ENCODE peak calls at places on chromosome 13, in nine cellular contexts. A is kidney, V is breast epithelium, U is HFFc6, Y is cardiac fibroblast, O is endothelial cell, E is adrenal gland, D is nephron progenitor cell, C is AG09309. T is an unnamed sample.

GRCh38 chr13:72126424-72126823 is 259.4 kb upstream of the DACH1 start:
- DNase-seq in E (no peak), U (no peak), Y (peak), O (no peak), A (no peak), V (no peak), D (no peak), C (no peak), T (no peak)

GRCh38 chr13:46899801-46900200 is 2.9 kb upstream of the HTR2A start:
- DNase-seq in Y (no peak), A (no peak), D (no peak), O (no peak), U (no peak), V (no peak), C (no peak), E (no peak), T (no peak)

GRCh38 chr13:92307752-92308151 is 909.3 kb downstream of the GPC5 start:
- DNase-seq in Y (no peak), V (no peak), D (no peak), E (no peak), A (no peak), O (no peak), U (no peak), C (no peak), T (no peak)

GRCh38 chr13:58318495-58319167 is 687.1 kb downstream of the PCDH17 start:
- DNase-seq in C (no peak), D (no peak), O (no peak), Y (no peak), U (no peak), A (peak), V (no peak), E (no peak), T (no peak)

GRCh38 chr13:93561553-93561952 is 334.9 kb downstream of the GPC6 start:
- DNase-seq in E (no peak), U (no peak), O (no peak), D (no peak), A (no peak), C (no peak), Y (no peak), V (no peak), T (no peak)

GRCh38 chr13:23656637-23657036 is 86.4 kb downstream of the TNFRSF19 start:
- DNase-seq in O (no peak), E (no peak), U (no peak), C (no peak), Y (peak), A (no peak), V (no peak), D (no peak), T (no peak)

GRCh38 chr13:53821632-53822031 is 793.0 kb downstream of the OLFM4 start:
- DNase-seq in D (no peak), C (no peak), O (no peak), E (no peak), U (no peak), Y (no peak), A (peak), V (no peak), T (no peak)

GRCh38 chr13:107612376-107612775 is 603.0 kb downstream of the LIG4 start:
- DNase-seq in A (no peak), E (no peak), D (no peak), C (no peak), O (no peak), Y (no peak), U (no peak), V (no peak), T (no peak)

GRCh38 chr13:95002126-95002525 is 289.8 kb upstream of the SOX21 start:
- DNase-seq in O (no peak), E (no peak), Y (no peak), U (no peak), A (no peak), V (no peak), D (no peak), C (no peak), T (no peak)

GRCh38 chr13:95007322-95007721 is 293.9 kb downstream of the ABCC4 start:
- DNase-seq in O (no peak), D (no peak), U (no peak), Y (no peak), A (no peak), C (no peak), E (no peak), V (no peak), T (no peak)

GRCh38 chr13:95005300-95005699 is 293.0 kb upstream of the SOX21 start:
- DNase-seq in Y (no peak), U (no peak), E (no peak), V (no peak), A (no peak), D (no peak), O (no peak), C (no peak), T (no peak)

GRCh38 chr13:94999871-95000270 is 287.5 kb upstream of the SOX21 start:
- DNase-seq in D (no peak), U (no peak), C (no peak), V (no peak), O (no peak), Y (peak), E (no peak), A (no peak), T (no peak)

DNA sequence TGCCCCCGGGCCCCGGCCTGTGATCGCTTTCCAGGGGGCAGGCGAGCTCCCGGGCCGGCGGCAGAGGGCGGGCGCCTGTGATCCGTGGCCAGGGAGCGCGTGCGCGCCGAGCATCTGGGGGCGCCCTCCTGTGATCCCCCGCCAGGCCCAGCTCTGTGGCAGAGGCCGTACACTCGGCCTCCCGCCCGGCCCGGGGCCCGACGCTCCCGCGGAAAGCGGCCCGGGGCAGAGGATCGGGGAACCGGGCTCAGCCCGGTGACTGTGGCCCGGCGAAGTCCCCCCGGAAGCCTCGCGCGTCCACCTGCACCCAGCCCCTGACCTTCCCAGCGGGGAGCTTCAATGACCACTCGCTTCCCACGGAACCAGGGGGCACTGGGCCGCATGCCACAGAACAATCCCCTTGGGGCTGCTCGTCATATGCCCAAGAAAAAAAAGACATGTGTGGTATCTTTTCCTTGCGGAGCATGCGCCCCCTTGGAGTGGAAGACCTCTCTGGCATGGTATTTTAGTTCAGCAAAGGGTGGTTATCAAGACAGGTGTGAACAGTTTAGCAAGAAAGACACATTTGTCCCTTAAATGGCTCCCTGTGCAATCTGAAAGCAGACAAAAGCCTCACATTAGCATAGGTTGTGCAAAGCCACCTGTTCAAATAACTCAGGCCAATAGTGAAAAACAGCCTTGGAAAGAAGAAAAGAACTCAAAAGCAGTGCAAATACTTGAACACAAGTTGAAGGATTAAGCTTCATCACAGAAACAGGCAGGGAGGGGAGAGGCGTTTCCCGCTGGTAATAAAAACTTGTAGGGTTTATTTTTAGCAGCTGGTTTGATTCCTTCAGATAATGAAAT is 290.8 kb upstream of the SOX21 start:
- DNase-seq in O (no peak), E (no peak), A (no peak), V (no peak), C (no peak), Y (no peak), U (no peak), D (peak), T (no peak)
- TF ChIP-seq CTCF in O (no peak), E (no peak), A (no peak), V (no peak), C (no peak), Y (no peak), U (no peak), D (no peak), T (no peak)

GRCh38 chr13:36815069-36815468 is 4.0 kb upstream of the RFXAP start:
- DNase-seq in U (no peak), Y (peak), A (no peak), D (no peak), O (no peak), V (no peak), C (no peak), E (no peak), T (no peak)
- TF ChIP-seq CTCF in U (peak), Y (peak), A (no peak), D (peak), O (peak), V (no peak), C (peak), E (no peak), T (peak)

DNA sequence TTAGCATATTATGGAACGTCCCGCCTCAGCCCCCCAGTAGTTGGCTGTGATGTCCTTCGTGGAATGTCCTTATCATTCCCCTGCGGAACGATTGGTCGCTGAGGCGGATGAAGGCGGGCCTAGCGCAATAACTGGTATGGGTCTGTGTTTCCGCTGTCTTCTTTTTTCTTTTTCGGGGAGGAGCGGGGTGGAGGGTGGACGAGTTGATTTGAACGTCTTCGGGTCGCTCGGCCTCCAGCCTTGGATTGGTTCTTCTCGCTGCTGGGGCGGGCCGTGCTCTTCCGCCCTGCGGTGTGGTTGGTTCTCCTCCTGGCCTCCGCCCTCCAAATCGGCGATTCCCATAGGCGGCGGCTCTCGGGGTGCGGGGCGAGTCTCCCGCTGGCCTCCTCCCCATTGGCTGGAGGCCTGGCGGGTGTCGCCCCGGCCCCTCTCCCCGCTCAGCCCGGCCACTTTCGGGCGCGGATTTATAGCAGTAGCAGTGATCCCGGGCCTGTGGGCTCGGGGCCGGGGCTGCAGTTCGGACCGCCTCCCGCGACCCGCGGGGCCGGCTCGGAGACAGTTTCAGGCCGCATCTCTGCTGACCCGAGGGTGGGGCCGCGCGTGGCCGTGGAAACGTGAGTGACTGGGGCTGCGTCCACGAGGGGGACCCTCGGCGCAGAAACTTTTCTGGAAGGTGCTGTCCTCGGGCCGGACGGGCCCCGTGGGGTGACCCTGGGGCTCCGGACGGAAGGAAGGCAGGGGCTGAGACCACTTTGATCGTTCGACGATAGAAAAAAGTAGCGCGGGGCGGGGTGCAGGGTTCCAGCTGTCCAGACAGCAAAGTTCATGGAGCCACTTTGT is 2.1 kb downstream of the ING1 start:
- DNase-seq in A (peak), C (peak), O (peak), V (peak), E (peak), D (peak), Y (peak), U (peak), T (peak)
- TF ChIP-seq CTCF in A (no peak), C (peak), O (no peak), V (peak), E (no peak), D (no peak), Y (no peak), U (peak), T (peak)

DNA sequence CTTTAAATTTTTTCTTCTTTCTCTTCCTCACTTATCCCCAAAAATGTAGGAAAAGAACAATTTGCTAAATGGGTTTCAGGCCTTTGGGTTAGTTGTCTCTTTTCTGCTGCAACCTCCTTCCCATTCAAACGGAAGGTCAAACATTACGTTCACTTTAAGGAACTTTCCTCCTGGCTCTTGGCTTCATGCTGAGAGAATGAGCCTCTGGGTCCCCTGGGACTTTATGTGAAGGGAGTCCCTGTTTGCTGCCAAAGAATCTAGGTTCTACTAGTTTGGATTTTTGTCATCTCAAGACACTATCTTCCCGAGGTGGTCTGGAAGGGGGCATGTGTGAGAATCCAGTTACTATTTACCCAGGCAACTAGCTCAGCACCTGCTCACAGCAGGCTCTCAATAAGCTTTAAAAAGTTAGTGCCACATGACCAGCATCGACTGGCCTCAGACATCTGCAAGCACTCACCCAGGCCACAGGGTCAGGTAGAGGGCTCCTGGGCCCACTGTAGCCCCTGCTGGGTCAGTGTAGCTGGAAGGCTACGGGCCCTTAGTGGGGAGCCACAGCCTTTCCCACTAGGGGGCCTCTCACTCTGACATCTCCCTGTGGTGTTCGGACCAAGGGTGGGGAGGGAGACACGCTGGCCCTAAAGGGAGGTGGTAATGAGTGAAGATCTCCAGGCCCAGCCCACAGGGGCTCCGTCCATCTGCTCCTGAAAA is 40.5 kb downstream of the FAM124A start:
- DNase-seq in E (no peak), O (no peak), A (no peak), V (no peak), C (no peak), U (no peak), Y (peak), D (peak), T (no peak)
- TF ChIP-seq CTCF in E (no peak), O (no peak), A (no peak), V (no peak), C (peak), U (peak), Y (peak), D (no peak), T (no peak)

GRCh38 chr13:100304241-100304640 is 215.3 kb downstream of the PCCA start:
- DNase-seq in C (no peak), A (no peak), O (no peak), U (no peak), V (no peak), E (no peak), Y (no peak), D (no peak), T (no peak)

GRCh38 chr13:100305398-100305797 is 216.5 kb downstream of the PCCA start:
- DNase-seq in O (no peak), D (no peak), C (no peak), Y (no peak), U (no peak), E (no peak), A (no peak), V (no peak), T (no peak)

GRCh38 chr13:100306444-100306999 is 217.6 kb downstream of the PCCA start:
- DNase-seq in Y (no peak), U (no peak), D (peak), A (no peak), O (no peak), V (no peak), E (no peak), C (no peak), T (no peak)

GRCh38 chr13:100302391-100302790 is 213.5 kb downstream of the PCCA start:
- DNase-seq in C (no peak), D (no peak), Y (no peak), E (no peak), A (no peak), O (no peak), U (no peak), V (no peak), T (no peak)

GRCh38 chr13:100306042-100306441 is 217.1 kb downstream of the PCCA start:
- DNase-seq in E (no peak), D (no peak), O (no peak), V (no peak), Y (no peak), U (no peak), A (no peak), C (no peak), T (no peak)
- TF ChIP-seq CTCF in E (no peak), D (no peak), O (no peak), V (no peak), Y (no peak), U (no peak), A (no peak), C (no peak), T (no peak)

GRCh38 chr13:30314562-30314961 is 7.2 kb upstream of the KATNAL1 start:
- DNase-seq in V (no peak), D (no peak), E (no peak), O (no peak), C (no peak), U (no peak), A (no peak), Y (no peak), T (no peak)

GRCh38 chr13:30312859-30313258 is 5.5 kb upstream of the KATNAL1 start:
- DNase-seq in D (no peak), U (no peak), C (no peak), Y (peak), V (no peak), E (no peak), O (no peak), A (no peak), T (no peak)

GRCh38 chr13:30313307-30313706 is 6.0 kb upstream of the KATNAL1 start:
- DNase-seq in A (no peak), U (no peak), Y (no peak), V (no peak), C (no peak), O (no peak), E (no peak), D (no peak), T (no peak)

GRCh38 chr13:30318026-30318425 is 10.7 kb upstream of the KATNAL1 start:
- DNase-seq in Y (no peak), D (no peak), C (no peak), A (no peak), O (no peak), V (no peak), E (no peak), U (no peak), T (no peak)

DNA sequence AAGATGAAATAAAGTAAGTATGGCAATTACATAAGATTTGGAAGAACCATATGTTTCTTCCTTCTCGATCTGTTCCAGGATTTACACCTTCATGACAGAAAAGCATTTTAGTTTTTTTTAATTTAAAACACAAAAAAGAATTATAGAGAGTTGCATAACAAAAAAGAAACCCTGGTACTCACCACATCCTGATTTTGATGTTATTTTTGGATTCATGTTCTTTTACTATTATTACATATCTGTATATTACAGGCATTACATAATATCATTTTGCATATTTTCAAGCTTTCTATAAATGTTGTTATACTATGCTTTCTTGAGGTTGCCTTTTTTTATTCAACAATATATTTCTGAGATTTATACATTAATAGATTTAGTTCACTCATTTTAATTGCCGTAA is 6.7 kb upstream of the KATNAL1 start:
- DNase-seq in Y (no peak), O (no peak), D (no peak), E (no peak), V (no peak), U (no peak), A (no peak), C (no peak), T (no peak)
- TF ChIP-seq CTCF in Y (no peak), O (no peak), D (no peak), E (no peak), V (no peak), U (no peak), A (no peak), C (no peak), T (no peak)

GRCh38 chr13:105107781-105108180 is 1427.7 kb downstream of the EFNB2 start:
- DNase-seq in V (no peak), A (no peak), D (no peak), U (no peak), O (no peak), C (no peak), Y (no peak), E (no peak), T (no peak)
- TF ChIP-seq CTCF in V (no peak), A (no peak), D (no peak), U (no peak), O (no peak), C (no peak), Y (no peak), E (no peak), T (no peak)

T was measured in osteocyte.